ENCODE peak calls at places on chromosome 20, in ten cellular contexts. A is lower leg skin, N is A549, G is stomach, D is uterus, T is HCT116, P is body of pancreas, V is H1, L is adrenal gland, U is ovary. E is an unnamed sample.

GRCh38 chr20:30485331-30486102 is 771.9 kb upstream of the DEFB115 start:
- DNase-seq in A (no peak), N (no peak), G (no peak), D (no peak), T (no peak), P (no peak), V (no peak), L (no peak), U (no peak), E (no peak)

GRCh38 chr20:58579819-58580492 is 64.8 kb upstream of the APCDD1L start:
- DNase-seq in A (no peak), N (no peak), G (no peak), D (no peak), T (no peak), P (no peak), V (no peak), L (no peak), U (no peak), E (no peak)

GRCh38 chr20:7240490-7240889 is 473.0 kb downstream of the BMP2 start:
- DNase-seq in A (no peak), N (no peak), G (no peak), D (no peak), T (no peak), P (no peak), V (no peak), L (no peak), U (no peak), E (no peak)

GRCh38 chr20:51945177-51945576 is 142.9 kb upstream of the SALL4 start:
- DNase-seq in A (no peak), N (no peak), G (no peak), D (no peak), T (no peak), P (no peak), V (no peak), L (no peak), U (no peak), E (no peak)

GRCh38 chr20:53617791-53618489 is 24.3 kb upstream of the ZNF217 start:
- DNase-seq in A (no peak), N (no peak), G (peak; percentile 25), D (no peak), T (no peak), P (peak; percentile 43), V (no peak), L (peak; percentile 40), U (no peak), E (no peak)

GRCh38 chr20:19074828-19075516 is 137.5 kb upstream of the SLC24A3 start:
- DNase-seq in A (peak; percentile 17), N (no peak), G (no peak), D (no peak), T (no peak), P (peak; percentile 27), V (no peak), L (no peak), U (no peak), E (no peak)

GRCh38 chr20:56733967-56734366 is 104.9 kb downstream of the TFAP2C start:
- DNase-seq in A (no peak), N (no peak), G (no peak), D (no peak), T (no peak), P (no peak), V (no peak), L (no peak), U (no peak), E (no peak)

GRCh38 chr20:17935186-17935585 is 33.4 kb downstream of the SNX5 start:
- DNase-seq in A (no peak), N (no peak), G (no peak), D (no peak), T (no peak), P (no peak), V (no peak), L (no peak), U (no peak), E (no peak)

GRCh38 chr20:47875302-47876025 is 90.2 kb upstream of the SULF2 start:
- DNase-seq in A (no peak), N (no peak), G (no peak), D (no peak), T (no peak), P (no peak), V (no peak), L (no peak), U (no peak), E (no peak)

GRCh38 chr20:63963784-63964301 is 5.9 kb downstream of the ZNF512B start:
- DNase-seq in A (no peak), N (no peak), G (no peak), D (no peak), T (no peak), P (no peak), V (no peak), L (no peak), U (peak; percentile 12), E (no peak)
- TF ChIP-seq POLR2A in A (no peak), N (no peak), G (no peak), D (no peak), T (no peak), P (no peak), V (no peak), L (no peak), U (no peak), E (no peak)

DNA sequence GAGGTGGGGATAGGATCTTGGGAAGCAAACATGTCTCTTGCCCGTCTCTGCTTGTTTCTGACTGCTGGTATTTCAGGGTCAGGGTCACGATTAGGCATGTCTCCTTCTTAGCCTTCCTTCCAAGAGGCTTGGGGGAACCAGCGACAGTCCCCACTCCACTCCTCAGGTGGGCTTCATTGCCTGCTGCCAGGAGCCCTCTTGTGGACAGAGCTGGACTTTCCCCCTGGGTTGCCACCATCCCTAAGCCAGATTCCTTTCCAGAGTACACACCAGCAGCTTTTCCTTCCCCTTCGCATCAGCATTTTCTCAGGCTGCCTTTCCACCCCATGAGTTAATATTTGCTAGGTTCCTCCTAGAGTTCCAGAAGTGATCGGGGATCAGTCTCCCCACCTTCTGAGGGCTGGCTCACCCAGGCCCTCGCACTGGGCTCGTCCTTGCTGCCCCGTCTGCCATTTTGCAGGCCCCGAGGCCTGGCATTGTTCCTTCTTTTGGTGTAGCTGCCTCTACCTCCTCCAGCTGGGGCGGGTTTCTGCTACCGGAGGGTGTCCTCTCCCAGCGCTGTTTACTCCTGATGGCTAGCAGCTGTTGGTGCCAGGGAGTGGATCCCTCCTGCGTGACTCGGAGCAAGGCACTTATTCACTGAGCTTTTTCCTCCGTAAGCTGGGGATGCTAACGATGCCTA is 8.8 kb upstream of the C20orf144 start:
- DNase-seq in A (no peak), N (peak; percentile 73), G (peak; percentile 71), D (peak; percentile 77), T (peak; percentile 35), P (peak; percentile 70), V (peak; percentile 69), L (peak; percentile 86), U (peak; percentile 83), E (no peak)
- TF ChIP-seq POLR2A in A (no peak), N (no peak), G (no peak), D (no peak), T (no peak), P (no peak), V (no peak), L (no peak), U (no peak), E (no peak)

DNA sequence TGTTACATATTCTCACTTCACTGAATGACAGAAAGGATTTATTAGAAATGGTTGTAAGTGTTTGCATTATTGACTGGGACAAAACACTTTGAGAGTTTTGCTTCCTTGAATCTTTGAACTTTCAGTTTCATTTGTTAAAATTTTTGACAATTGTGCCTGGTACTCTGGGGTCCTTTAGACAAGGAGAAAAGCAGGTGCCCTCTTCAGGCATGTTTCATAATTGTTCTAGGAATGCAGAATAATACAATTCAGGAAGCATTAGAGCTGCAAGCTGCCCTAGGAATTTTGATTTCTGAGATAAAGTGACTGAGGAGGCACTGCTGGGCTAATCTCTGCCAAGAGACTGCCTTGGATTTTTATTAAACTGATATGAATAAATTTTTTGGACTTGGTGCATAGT is 49.7 kb downstream of the TOP1 start:
- DNase-seq in A (no peak), N (peak; percentile 15), G (no peak), D (no peak), T (no peak), P (no peak), V (no peak), L (no peak), U (no peak), E (no peak)
- TF ChIP-seq POLR2A in A (no peak), N (no peak), G (no peak), D (no peak), T (no peak), P (no peak), V (no peak), L (no peak), U (no peak), E (no peak)

GRCh38 chr20:1446536-1446935 is 20.1 kb downstream of the NSFL1C start:
- DNase-seq in A (no peak), N (no peak), G (no peak), D (no peak), T (no peak), P (no peak), V (no peak), L (no peak), U (no peak), E (no peak)

GRCh38 chr20:1441133-1441532 is 25.5 kb downstream of the NSFL1C start:
- DNase-seq in A (no peak), N (no peak), G (no peak), D (no peak), T (no peak), P (no peak), V (no peak), L (no peak), U (no peak), E (no peak)

GRCh38 chr20:1440024-1440423 is 26.6 kb downstream of the NSFL1C start:
- DNase-seq in A (no peak), N (no peak), G (no peak), D (no peak), T (peak; percentile 26), P (no peak), V (peak; percentile 50), L (no peak), U (no peak), E (no peak)

GRCh38 chr20:1442304-1442703 is 24.3 kb downstream of the NSFL1C start:
- DNase-seq in A (no peak), N (no peak), G (no peak), D (no peak), T (no peak), P (no peak), V (no peak), L (no peak), U (no peak), E (no peak)

GRCh38 chr20:1443085-1443484 is 23.6 kb downstream of the NSFL1C start:
- DNase-seq in A (no peak), N (no peak), G (no peak), D (no peak), T (no peak), P (no peak), V (no peak), L (no peak), U (no peak), E (no peak)
- TF ChIP-seq POLR2A in A (no peak), N (no peak), G (no peak), D (no peak), T (no peak), P (no peak), V (no peak), L (no peak), U (no peak), E (no peak)

GRCh38 chr20:3645309-3646066 is 17.7 kb downstream of the GFRA4 start:
- DNase-seq in A (no peak), N (no peak), G (no peak), D (no peak), T (no peak), P (no peak), V (no peak), L (peak; percentile 39), U (no peak), E (no peak)
- TF ChIP-seq POLR2A in A (no peak), N (no peak), G (no peak), D (no peak), T (no peak), P (no peak), V (no peak), L (no peak), U (no peak), E (no peak)

E was measured in H54.